ENCODE peak calls at places on chromosomes 4 and X, in seven cellular contexts. One of them, this sample, is unnamed.

GRCh38 chr4:169658970-169659735 is 38.8 kb downstream of the CLCN3 start:
- DNase-seq in HepG2: no peak
- DNase-seq in GM12892: no peak
- DNase-seq in GM12878: no peak
- DNase-seq in SK-N-SH: no peak
- DNase-seq in GM12891: no peak
- DNase-seq in H1: no peak
- DNase-seq in this sample: no peak

GRCh38 chr4:2537011-2537830 is 774 bp downstream of the FAM193A start:
- DNase-seq in HepG2: peak
- DNase-seq in GM12892: peak
- DNase-seq in GM12878: no peak
- DNase-seq in SK-N-SH: peak
- DNase-seq in GM12891: no peak
- DNase-seq in H1: no peak
- DNase-seq in this sample: peak

GRCh38 chr4:188754372-188755002 is 615.2 kb downstream of the TRIML1 start:
- DNase-seq in HepG2: no peak
- DNase-seq in GM12892: no peak
- DNase-seq in GM12878: no peak
- DNase-seq in SK-N-SH: no peak
- DNase-seq in GM12891: no peak
- DNase-seq in H1: no peak
- DNase-seq in this sample: no peak

GRCh38 chr4:963276-964225 is 9.8 kb downstream of the DGKQ start:
- DNase-seq in HepG2: no peak
- DNase-seq in GM12892: no peak
- DNase-seq in GM12878: no peak
- DNase-seq in SK-N-SH: no peak
- DNase-seq in GM12891: no peak
- DNase-seq in H1: no peak
- DNase-seq in this sample: no peak

GRCh38 chr4:168707205-168707604 is 210.4 kb downstream of the PALLD start:
- DNase-seq in HepG2: no peak
- DNase-seq in GM12892: no peak
- DNase-seq in GM12878: no peak
- DNase-seq in SK-N-SH: no peak
- DNase-seq in GM12891: no peak
- DNase-seq in H1: no peak
- DNase-seq in this sample: no peak

GRCh38 chr4:83109480-83110221 is 4.9 kb downstream of the PLAC8 start:
- DNase-seq in HepG2: no peak
- DNase-seq in GM12892: peak
- DNase-seq in GM12878: no peak
- DNase-seq in SK-N-SH: peak
- DNase-seq in GM12891: peak
- DNase-seq in H1: no peak
- DNase-seq in this sample: no peak

GRCh38 chrX:18681996-18682395 is 10.1 kb upstream of the RS1 start:
- DNase-seq in HepG2: no peak
- DNase-seq in GM12892: no peak
- DNase-seq in GM12878: no peak
- DNase-seq in SK-N-SH: no peak
- DNase-seq in GM12891: no peak
- DNase-seq in H1: no peak
- DNase-seq in this sample: no peak

GRCh38 chr4:6618386-6619115 is 21.9 kb upstream of the MRFAP1 start:
- DNase-seq in HepG2: no peak
- DNase-seq in GM12892: no peak
- DNase-seq in GM12878: no peak
- DNase-seq in SK-N-SH: no peak
- DNase-seq in GM12891: no peak
- DNase-seq in H1: no peak
- DNase-seq in this sample: no peak

GRCh38 chr4:83454626-83455025 is 997 bp downstream of the HELQ start:
- DNase-seq in HepG2: no peak
- DNase-seq in GM12892: no peak
- DNase-seq in GM12878: no peak
- DNase-seq in SK-N-SH: no peak
- DNase-seq in GM12891: no peak
- DNase-seq in H1: no peak
- DNase-seq in this sample: peak

GRCh38 chrX:110282922-110283321 is 35.0 kb downstream of the AMMECR1 start:
- DNase-seq in HepG2: no peak
- DNase-seq in GM12892: no peak
- DNase-seq in GM12878: no peak
- DNase-seq in SK-N-SH: no peak
- DNase-seq in GM12891: no peak
- DNase-seq in H1: no peak
- DNase-seq in this sample: no peak

GRCh38 chr4:5366421-5366820 is 315.1 kb downstream of the STK32B start:
- DNase-seq in HepG2: no peak
- DNase-seq in GM12892: no peak
- DNase-seq in GM12878: no peak
- DNase-seq in SK-N-SH: no peak
- DNase-seq in GM12891: no peak
- DNase-seq in H1: no peak
- DNase-seq in this sample: no peak

GRCh38 chr4:95087657-95088455 is 330.1 kb downstream of the BMPR1B start:
- DNase-seq in HepG2: no peak
- DNase-seq in GM12892: no peak
- DNase-seq in GM12878: no peak
- DNase-seq in SK-N-SH: peak
- DNase-seq in GM12891: no peak
- DNase-seq in H1: no peak
- DNase-seq in this sample: no peak

GRCh38 chrX:122626871-122627270 is 557.2 kb upstream of the GRIA3 start:
- DNase-seq in HepG2: no peak
- DNase-seq in GM12892: no peak
- DNase-seq in GM12878: no peak
- DNase-seq in SK-N-SH: no peak
- DNase-seq in GM12891: no peak
- DNase-seq in H1: no peak
- DNase-seq in this sample: no peak

GRCh38 chr4:184310171-184310567 is 92.5 kb upstream of the ENPP6 start:
- DNase-seq in HepG2: no peak
- DNase-seq in GM12892: no peak
- DNase-seq in GM12878: no peak
- DNase-seq in SK-N-SH: no peak
- DNase-seq in GM12891: no peak
- DNase-seq in H1: no peak
- DNase-seq in this sample: no peak

GRCh38 chr4:184446132-184446531 is 28.2 kb downstream of the IRF2 start:
- DNase-seq in HepG2: no peak
- DNase-seq in GM12892: no peak
- DNase-seq in GM12878: no peak
- DNase-seq in SK-N-SH: no peak
- DNase-seq in GM12891: no peak
- DNase-seq in H1: no peak
- DNase-seq in this sample: no peak

DNA sequence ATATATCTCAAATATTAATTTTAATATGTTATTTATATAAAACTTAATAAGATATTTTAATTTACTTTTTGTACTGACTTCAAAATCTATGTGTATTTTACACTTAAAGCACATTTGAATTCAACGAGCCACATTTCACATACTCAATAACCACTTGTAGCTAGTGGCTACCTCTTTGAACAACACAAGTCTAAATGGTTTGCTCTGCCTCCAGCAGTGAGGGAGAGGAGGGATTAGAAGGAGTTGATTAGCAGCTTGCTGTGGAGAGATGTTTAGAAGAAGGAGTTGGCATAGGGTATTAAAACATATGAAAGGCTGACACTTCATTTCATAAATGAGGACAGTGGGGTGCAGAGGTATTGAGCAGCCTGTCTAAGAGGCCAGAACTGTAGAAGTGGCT is 124.0 kb downstream of the ARHGAP24 start:
- DNase-seq in HepG2: no peak
- DNase-seq in GM12892: no peak
- DNase-seq in GM12878: no peak
- DNase-seq in SK-N-SH: no peak
- DNase-seq in GM12891: no peak
- DNase-seq in H1: no peak
- DNase-seq in this sample: no peak
- TF ChIP-seq TAF1 in HepG2: no peak
- TF ChIP-seq TAF1 in GM12892: no peak
- TF ChIP-seq TAF1 in GM12878: no peak
- TF ChIP-seq TAF1 in SK-N-SH: no peak
- TF ChIP-seq TAF1 in GM12891: no peak
- TF ChIP-seq TAF1 in H1: no peak
- TF ChIP-seq TAF1 in this sample: no peak

GRCh38 chr4:137213372-137214173 is 318.7 kb downstream of the PCDH18 start:
- DNase-seq in HepG2: no peak
- DNase-seq in GM12892: no peak
- DNase-seq in GM12878: no peak
- DNase-seq in SK-N-SH: no peak
- DNase-seq in GM12891: no peak
- DNase-seq in H1: no peak
- DNase-seq in this sample: no peak

DNA sequence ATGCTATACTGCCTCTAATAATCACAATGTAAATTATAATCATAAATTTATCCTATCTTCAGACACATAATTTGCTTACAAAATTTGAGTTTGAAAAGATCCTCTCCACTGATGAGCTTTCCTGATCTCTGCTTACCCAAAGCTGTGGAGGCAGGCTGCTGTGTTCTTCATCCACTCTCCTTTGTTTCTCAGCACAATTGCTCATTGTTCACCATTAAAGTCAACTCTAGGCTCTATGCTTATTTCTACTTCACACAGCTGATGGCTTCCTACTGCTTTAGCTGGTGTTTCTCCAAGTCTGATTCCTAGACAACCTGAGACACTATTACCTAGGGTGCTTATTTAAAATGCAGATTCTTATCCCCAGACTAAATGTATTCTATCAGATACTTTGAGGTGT is 319.7 kb downstream of the PCDH18 start:
- DNase-seq in HepG2: no peak
- DNase-seq in GM12892: no peak
- DNase-seq in GM12878: no peak
- DNase-seq in SK-N-SH: no peak
- DNase-seq in GM12891: no peak
- DNase-seq in H1: no peak
- DNase-seq in this sample: no peak
- TF ChIP-seq TAF1 in HepG2: no peak
- TF ChIP-seq TAF1 in GM12892: no peak
- TF ChIP-seq TAF1 in GM12878: no peak
- TF ChIP-seq TAF1 in SK-N-SH: no peak
- TF ChIP-seq TAF1 in GM12891: no peak
- TF ChIP-seq TAF1 in H1: no peak
- TF ChIP-seq TAF1 in this sample: no peak

GRCh38 chr4:164734476-164734875 is 19.5 kb upstream of the SMIM31 start:
- DNase-seq in HepG2: no peak
- DNase-seq in GM12892: no peak
- DNase-seq in GM12878: no peak
- DNase-seq in SK-N-SH: no peak
- DNase-seq in GM12891: no peak
- DNase-seq in H1: no peak
- DNase-seq in this sample: no peak

GRCh38 chr4:164730705-164731393 is 23.1 kb upstream of the SMIM31 start:
- DNase-seq in HepG2: no peak
- DNase-seq in GM12892: no peak
- DNase-seq in GM12878: no peak
- DNase-seq in SK-N-SH: no peak
- DNase-seq in GM12891: no peak
- DNase-seq in H1: no peak
- DNase-seq in this sample: no peak

DNA sequence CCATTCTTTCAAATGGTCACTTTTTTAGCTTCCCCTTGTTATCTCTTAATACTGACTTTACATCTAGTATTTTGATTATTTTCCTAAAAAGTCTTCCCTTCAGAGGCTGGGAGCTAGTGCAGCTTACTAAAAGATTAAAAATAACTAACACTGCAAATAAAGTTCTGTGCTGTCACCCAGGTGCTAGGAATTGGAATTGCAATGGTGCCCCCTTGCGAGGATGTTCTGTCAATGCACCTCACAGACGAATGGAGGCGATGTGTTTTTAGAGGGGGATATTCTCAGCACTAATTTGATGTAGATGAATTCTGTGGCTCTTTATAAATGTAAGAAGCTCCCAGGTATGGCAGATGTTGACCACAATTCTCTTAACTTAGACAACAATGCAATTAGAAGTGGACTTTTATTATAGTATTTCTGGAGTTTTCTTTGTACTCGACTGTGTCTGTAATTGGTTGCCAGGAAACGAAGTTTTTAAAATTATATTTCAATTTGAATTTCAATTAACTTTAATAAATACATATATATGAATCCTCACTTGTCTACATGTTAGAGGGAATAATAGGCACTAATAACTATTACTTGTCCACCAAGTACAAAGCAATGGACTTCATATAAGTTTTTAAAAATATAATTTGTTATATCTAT is 22.0 kb upstream of the SMIM31 start:
- DNase-seq in HepG2: peak
- DNase-seq in GM12892: peak
- DNase-seq in GM12878: peak
- DNase-seq in SK-N-SH: peak
- DNase-seq in GM12891: peak
- DNase-seq in H1: peak
- DNase-seq in this sample: peak
- TF ChIP-seq TAF1 in HepG2: no peak
- TF ChIP-seq TAF1 in GM12892: no peak
- TF ChIP-seq TAF1 in GM12878: no peak
- TF ChIP-seq TAF1 in SK-N-SH: no peak
- TF ChIP-seq TAF1 in GM12891: no peak
- TF ChIP-seq TAF1 in H1: no peak
- TF ChIP-seq TAF1 in this sample: no peak

DNA sequence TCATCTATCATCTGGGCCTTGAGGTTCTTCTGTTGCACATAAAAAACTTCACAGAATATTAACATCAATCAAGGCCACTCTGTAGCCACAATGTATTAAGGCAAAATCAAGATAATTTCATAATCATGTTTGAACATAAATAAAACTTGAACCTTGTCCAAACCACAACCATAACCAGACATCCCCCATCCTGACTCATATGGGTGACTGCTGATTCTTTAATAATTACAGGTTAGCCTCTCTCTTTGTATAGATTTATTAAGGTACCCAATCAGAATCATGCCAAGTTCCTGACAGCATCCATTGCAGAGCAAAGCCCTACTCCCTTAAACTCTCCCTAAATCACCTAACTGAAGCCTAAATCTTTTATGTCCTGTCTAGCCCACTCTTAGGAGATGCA is 16.7 kb upstream of the AREG start:
- DNase-seq in HepG2: no peak
- DNase-seq in GM12892: no peak
- DNase-seq in GM12878: no peak
- DNase-seq in SK-N-SH: no peak
- DNase-seq in GM12891: no peak
- DNase-seq in H1: no peak
- DNase-seq in this sample: no peak
- TF ChIP-seq TAF1 in HepG2: no peak
- TF ChIP-seq TAF1 in GM12892: no peak
- TF ChIP-seq TAF1 in GM12878: no peak
- TF ChIP-seq TAF1 in SK-N-SH: no peak
- TF ChIP-seq TAF1 in GM12891: no peak
- TF ChIP-seq TAF1 in H1: no peak
- TF ChIP-seq TAF1 in this sample: no peak